ENCODE peak calls at places on chromosomes 1 and 21, in six cellular contexts. U is BJ, F is tibial artery, X is mammary epithelial cell, C is heart right ventricle, G is GM10248. S is an unnamed sample.

GRCh38 chr21:33070921-33071877 is 1.3 kb downstream of the OLIG1 start:
- DNase-seq in X (peak), F (no peak), G (no peak), C (no peak), U (no peak), S (no peak)

GRCh38 chr1:233868461-233868860 is 36.0 kb upstream of the SLC35F3 start:
- DNase-seq in X (peak), U (no peak), F (no peak), G (no peak), C (no peak), S (no peak)

GRCh38 chr1:54007613-54008012 is 10.4 kb downstream of the LDLRAD1 start:
- DNase-seq in U (no peak), G (no peak), X (no peak), C (no peak), F (no peak), S (no peak)

GRCh38 chr1:33155877-33156538 is 25.8 kb downstream of the TRIM62 start:
- DNase-seq in C (peak), U (no peak), X (no peak), F (no peak), G (no peak), S (no peak)

GRCh38 chr1:55448261-55448660 is 233.1 kb upstream of the USP24 start:
- DNase-seq in F (no peak), X (no peak), U (no peak), C (no peak), G (no peak), S (no peak)

GRCh38 chr1:52751589-52752306 is 25.5 kb downstream of the ZYG11B start:
- DNase-seq in U (no peak), F (no peak), G (no peak), X (no peak), C (peak), S (no peak)

GRCh38 chr1:172954476-172955150 is 96.1 kb downstream of the TNFSF18 start:
- DNase-seq in U (no peak), C (no peak), F (no peak), G (no peak), X (no peak), S (no peak)

GRCh38 chr1:33824321-33824720 is 39.6 kb upstream of the HMGB4 start:
- DNase-seq in C (no peak), G (no peak), U (no peak), X (no peak), F (no peak), S (no peak)

GRCh38 chr1:227949954-227950734 is 2.4 kb upstream of the WNT9A start:
- DNase-seq in X (no peak), U (no peak), F (no peak), C (no peak), G (no peak), S (no peak)

GRCh38 chr1:108686609-108687313 is 5.3 kb upstream of the PRPF38B start:
- DNase-seq in C (no peak), X (no peak), U (no peak), G (no peak), F (no peak), S (no peak)

GRCh38 chr1:151815716-151816327 is 10.6 kb upstream of the LINGO4 start:
- DNase-seq in F (no peak), X (no peak), C (no peak), G (no peak), U (no peak), S (no peak)

GRCh38 chr1:181893937-181894336 is 167.6 kb downstream of the ZNF648 start:
- DNase-seq in C (no peak), F (no peak), U (no peak), G (no peak), X (no peak), S (no peak)

GRCh38 chr1:205711105-205712048 is 31.1 kb upstream of the SLC45A3 start:
- DNase-seq in U (peak), G (peak), F (peak), C (peak), X (peak), S (peak)

GRCh38 chr1:118987431-118988185 is 535 bp downstream of the TBX15 start:
- DNase-seq in X (no peak), G (peak), U (no peak), C (no peak), F (peak), S (peak)

GRCh38 chr1:52633291-52633754 is 355 bp downstream of the SHISAL2A start:
- DNase-seq in X (no peak), G (peak), U (no peak), C (no peak), F (no peak), S (no peak)

GRCh38 chr21:37557261-37557950 is 190.8 kb downstream of the DYRK1A start:
- DNase-seq in C (no peak), U (no peak), G (peak), X (no peak), F (no peak), S (no peak)

GRCh38 chr1:151047925-151048644 is 534 bp downstream of the C1orf56 start:
- DNase-seq in C (peak), F (peak), U (no peak), X (peak), G (peak), S (peak)

GRCh38 chr21:26461500-26461899 is 111.6 kb downstream of the CYYR1 start:
- DNase-seq in X (peak), F (no peak), C (no peak), U (no peak), G (no peak), S (no peak)

GRCh38 chr21:39866093-39866492 is 1.1 kb upstream of the PCP4 start:
- DNase-seq in U (no peak), G (no peak), X (no peak), F (no peak), C (no peak), S (no peak)

GRCh38 chr1:92711473-92712165 is 73.3 kb downstream of the EVI5 start:
- DNase-seq in U (no peak), F (no peak), G (no peak), X (no peak), C (no peak), S (no peak)

GRCh38 chr1:174021611-174022079 is 512 bp downstream of the RC3H1 start:
- DNase-seq in G (peak), U (no peak), F (peak), C (peak), X (peak), S (peak)

GRCh38 chr1:185238447-185238846 is 78.6 kb downstream of the IVNS1ABP start:
- DNase-seq in C (no peak), F (no peak), U (no peak), G (no peak), X (no peak), S (no peak)

GRCh38 chr1:213720032-213720431 is 267.7 kb upstream of the PROX1 start:
- DNase-seq in C (no peak), X (no peak), F (no peak), U (no peak), G (no peak), S (no peak)

GRCh38 chr1:22031214-22031962 is 21.1 kb upstream of the CDC42 start:
- DNase-seq in C (peak), U (no peak), X (no peak), F (no peak), G (no peak), S (no peak)

GRCh38 chr1:197320991-197321531 is 53.0 kb downstream of the CRB1 start:
- DNase-seq in X (peak), G (no peak), C (peak), U (peak), F (peak), S (no peak)

GRCh38 chr1:42730988-42731387 is 9.0 kb downstream of the CLDN19 start:
- DNase-seq in G (no peak), C (no peak), X (peak), U (no peak), F (no peak), S (no peak)

GRCh38 chr1:81551942-81552341 is 248.8 kb upstream of the ADGRL2 start:
- DNase-seq in F (no peak), G (no peak), X (peak), C (no peak), U (no peak), S (no peak)

GRCh38 chr1:97004054-97004453 is 282.5 kb downstream of the PTBP2 start:
- DNase-seq in G (no peak), U (no peak), X (no peak), F (no peak), C (no peak), S (no peak)

GRCh38 chr1:15994590-15995351 is 9.3 kb upstream of the SRARP start:
- DNase-seq in F (peak), C (peak), U (no peak), G (peak), X (peak), S (peak)

GRCh38 chr1:154145986-154146385 is 8.9 kb downstream of the NUP210L start:
- DNase-seq in G (no peak), C (no peak), U (no peak), X (no peak), F (no peak), S (no peak)
- TF ChIP-seq CTCF in G (no peak), C (peak), U (peak), X (peak), F (peak), S (no peak)

GRCh38 chr1:110240476-110241210 is 30.5 kb downstream of the KCNC4 start:
- DNase-seq in U (no peak), X (no peak), F (no peak), C (no peak), G (no peak), S (no peak)
- TF ChIP-seq CTCF in U (no peak), X (no peak), F (no peak), C (no peak), G (no peak), S (no peak)

GRCh38 chr1:222459652-222460051 is 88.3 kb downstream of the HHIPL2 start:
- DNase-seq in X (no peak), C (no peak), G (no peak), U (no peak), F (no peak), S (no peak)
- TF ChIP-seq CTCF in X (no peak), C (no peak), G (no peak), U (no peak), F (no peak), S (no peak)

GRCh38 chr1:110548381-110548780 is 29.4 kb upstream of the KCNA10 start:
- DNase-seq in X (no peak), F (no peak), C (no peak), G (no peak), U (no peak), S (no peak)
- TF ChIP-seq CTCF in X (peak), F (peak), C (peak), G (peak), U (peak), S (no peak)

GRCh38 chr21:28644762-28645161 is 347.9 kb downstream of the LTN1 start:
- DNase-seq in X (peak), F (no peak), G (no peak), C (no peak), U (no peak), S (no peak)
- TF ChIP-seq CTCF in X (peak), F (no peak), G (no peak), C (no peak), U (no peak), S (no peak)

DNA sequence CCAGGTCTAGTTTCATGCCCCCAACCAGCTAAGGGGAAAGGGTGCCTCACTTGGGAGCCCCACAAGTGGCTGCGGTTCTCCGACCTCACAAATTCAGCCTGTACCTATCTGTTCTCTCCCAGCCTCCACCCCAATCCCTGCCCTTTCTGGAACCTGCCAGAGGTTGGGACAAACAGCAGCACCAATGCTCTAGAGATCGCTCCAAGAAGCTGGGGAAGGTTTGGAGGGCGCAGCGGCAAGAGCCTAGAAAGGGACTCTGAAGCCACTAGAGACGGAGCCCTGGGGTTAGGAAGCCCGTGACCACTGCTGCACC is 243.4 kb upstream of the VAMP3 start:
- DNase-seq in X (no peak), C (no peak), G (no peak), F (no peak), U (no peak), S (no peak)
- TF ChIP-seq CTCF in X (no peak), C (no peak), G (no peak), F (no peak), U (no peak), S (no peak)

GRCh38 chr1:207981976-207982375 is 71.1 kb upstream of the CD34 start:
- DNase-seq in G (peak), F (no peak), U (no peak), C (no peak), X (no peak), S (no peak)
- TF ChIP-seq CTCF in G (peak), F (no peak), U (peak), C (peak), X (peak), S (no peak)

S was measured in gastrocnemius medialis.